ENCODE peak calls at places on chromosomes 12 and 14, in five cellular contexts. C is spleen, X is transverse colon, M is breast epithelium, W is upper lobe of left lung. H is an unnamed sample.

GRCh38 chr14:30585204-30585603 is 26.2 kb downstream of the G2E3 start:
- DNase-seq in C (no peak), X (no peak), M (no peak), W (no peak), H (no peak)

GRCh38 chr14:68981539-68981976 is 2.5 kb upstream of the ACTN1 start:
- DNase-seq in C (peak), X (no peak), M (no peak), W (no peak), H (no peak)

GRCh38 chr12:114955414-114956014 is 271.5 kb upstream of the TBX3 start:
- DNase-seq in C (no peak), X (no peak), M (no peak), W (no peak), H (no peak)

GRCh38 chr12:109738878-109739665 is 25.4 kb downstream of the FAM222A start:
- DNase-seq in C (peak), X (no peak), M (no peak), W (no peak), H (peak)

GRCh38 chr12:97386133-97386581 is 76.4 kb upstream of the RMST start:
- DNase-seq in C (no peak), X (no peak), M (no peak), W (no peak), H (no peak)

GRCh38 chr12:89859513-89860220 is 151.0 kb upstream of the ATP2B1 start:
- DNase-seq in C (no peak), X (no peak), M (no peak), W (no peak), H (no peak)

GRCh38 chr12:113912761-113913295 is 53.3 kb downstream of the RBM19 start:
- DNase-seq in C (peak), X (peak), M (peak), W (no peak), H (peak)

GRCh38 chr12:64780531-64781373 is 21.5 kb upstream of the GNS start:
- DNase-seq in C (peak), X (peak), M (peak), W (peak), H (peak)

GRCh38 chr12:66932126-66932525 is 253.2 kb upstream of the GRIP1 start:
- DNase-seq in C (no peak), X (no peak), M (no peak), W (no peak), H (no peak)

GRCh38 chr14:59354666-59355065 is 110.5 kb downstream of the GPR135 start:
- DNase-seq in C (no peak), X (no peak), M (no peak), W (no peak), H (no peak)

GRCh38 chr12:65943388-65944137 is 119.3 kb downstream of the HMGA2 start:
- DNase-seq in C (no peak), X (no peak), M (no peak), W (no peak), H (no peak)

GRCh38 chr12:109053382-109054123 is 1.2 kb downstream of the USP30 start:
- DNase-seq in C (no peak), X (no peak), M (no peak), W (no peak), H (no peak)

GRCh38 chr12:15829949-15830348 is 40.8 kb upstream of the EPS8 start:
- DNase-seq in C (no peak), X (no peak), M (no peak), W (no peak), H (no peak)
- H3K27ac ChIP-seq in C (no peak), X (no peak), M (peak), W (no peak), H (no peak)

GRCh38 chr12:11763760-11764520 is 114.5 kb downstream of the ETV6 start:
- DNase-seq in C (no peak), X (no peak), M (no peak), W (no peak), H (no peak)
- TF ChIP-seq POLR2AphosphoS5 in C (no peak), X (no peak), M (no peak), W (no peak), H (no peak)

DNA sequence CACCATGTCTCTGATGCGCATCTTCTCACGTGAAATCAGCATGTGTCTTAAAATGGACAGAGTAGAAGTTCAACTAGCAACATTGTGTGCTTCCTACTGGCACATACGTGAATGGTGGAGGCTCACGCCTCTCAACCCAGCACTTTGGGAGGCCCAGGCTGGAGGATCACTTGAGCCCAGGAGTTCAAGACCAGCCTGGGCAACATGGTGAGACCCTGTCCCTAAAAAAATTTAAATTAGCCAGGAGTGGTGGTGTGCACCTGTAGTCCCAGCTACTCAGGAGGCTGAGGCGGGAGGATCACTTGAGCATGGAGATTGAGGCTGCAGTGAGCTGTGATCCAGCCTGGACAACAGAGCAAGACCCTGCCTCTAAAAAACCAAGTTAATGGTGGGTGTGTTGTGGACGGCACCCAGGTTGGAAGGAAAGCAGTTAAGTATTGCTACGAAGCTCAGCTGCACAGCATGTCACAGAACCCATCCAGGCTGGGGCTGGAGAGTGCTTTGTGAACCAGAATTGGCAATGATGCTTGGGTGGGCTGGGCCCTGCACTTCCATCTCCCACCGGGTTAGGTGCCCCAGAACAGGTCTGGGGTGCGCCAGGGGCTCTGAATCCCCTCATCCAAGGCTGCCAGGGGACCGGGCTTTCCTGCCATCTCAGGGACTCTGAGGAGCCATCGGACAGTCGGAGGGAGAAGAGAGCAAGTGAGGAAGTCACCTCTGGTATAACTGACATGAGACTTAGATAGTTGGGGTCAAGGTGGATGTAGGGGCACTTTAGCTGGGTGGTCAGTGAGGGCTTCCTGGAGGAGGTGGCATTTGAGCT is 33.0 kb upstream of the ULK1 start:
- DNase-seq in C (no peak), X (no peak), M (no peak), W (no peak), H (no peak)
- TF ChIP-seq POLR2A in C (no peak), X (no peak), M (no peak), W (no peak), H (no peak)

GRCh38 chr14:104404922-104405321 is 174.6 kb upstream of the C14orf180 start:
- DNase-seq in C (no peak), X (no peak), M (no peak), W (no peak), H (peak)

GRCh38 chr14:104405566-104406226 is 173.9 kb upstream of the C14orf180 start:
- DNase-seq in C (no peak), X (no peak), M (no peak), W (no peak), H (no peak)

GRCh38 chr14:104400355-104400754 is 179.2 kb upstream of the C14orf180 start:
- DNase-seq in C (no peak), X (no peak), M (no peak), W (peak), H (no peak)

GRCh38 chr14:104401785-104402184 is 177.8 kb upstream of the C14orf180 start:
- DNase-seq in C (no peak), X (no peak), M (no peak), W (no peak), H (no peak)

GRCh38 chr14:104403421-104404220 is 175.9 kb upstream of the C14orf180 start:
- DNase-seq in C (no peak), X (no peak), M (no peak), W (peak), H (peak)
- H3K27ac ChIP-seq in C (no peak), X (no peak), M (no peak), W (no peak), H (no peak)

DNA sequence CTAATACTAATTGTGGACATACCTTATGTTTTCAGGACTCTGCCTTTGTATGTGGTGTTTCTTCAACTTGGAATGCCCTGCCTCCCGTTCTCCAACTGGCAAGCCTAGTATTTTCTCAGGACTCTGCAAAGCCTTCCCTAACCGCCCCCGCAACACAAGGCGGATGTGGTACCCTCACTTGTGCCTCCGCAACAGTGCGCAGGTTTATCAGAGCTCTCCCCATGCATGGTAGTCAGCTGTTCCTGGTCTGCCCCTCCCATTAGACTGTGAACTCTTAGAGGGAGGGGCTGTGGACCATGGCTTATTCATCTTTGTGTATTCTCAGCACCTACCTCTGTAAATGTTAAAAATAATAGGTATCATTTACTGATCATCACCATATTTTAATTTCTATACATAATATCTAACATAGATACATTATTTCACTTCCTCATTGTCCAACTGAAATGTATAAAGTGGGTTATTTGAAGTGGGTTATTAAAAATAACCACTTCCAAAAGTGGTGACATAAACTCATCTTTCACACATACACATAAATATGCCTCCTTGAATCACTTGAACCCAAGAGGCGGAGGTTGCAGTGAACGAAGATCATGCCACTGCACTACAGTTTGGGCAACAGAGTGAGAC is 9.0 kb downstream of the LPAR5 start:
- DNase-seq in C (no peak), X (no peak), M (no peak), W (no peak), H (no peak)
- TF ChIP-seq POLR2AphosphoS5 in C (no peak), X (no peak), M (no peak), W (no peak), H (no peak)

GRCh38 chr14:99713972-99714371 is 29.9 kb downstream of the CYP46A1 start:
- DNase-seq in C (no peak), X (no peak), M (no peak), W (no peak), H (no peak)
- TF ChIP-seq POLR2A in C (no peak), X (no peak), M (no peak), W (no peak), H (no peak)

DNA sequence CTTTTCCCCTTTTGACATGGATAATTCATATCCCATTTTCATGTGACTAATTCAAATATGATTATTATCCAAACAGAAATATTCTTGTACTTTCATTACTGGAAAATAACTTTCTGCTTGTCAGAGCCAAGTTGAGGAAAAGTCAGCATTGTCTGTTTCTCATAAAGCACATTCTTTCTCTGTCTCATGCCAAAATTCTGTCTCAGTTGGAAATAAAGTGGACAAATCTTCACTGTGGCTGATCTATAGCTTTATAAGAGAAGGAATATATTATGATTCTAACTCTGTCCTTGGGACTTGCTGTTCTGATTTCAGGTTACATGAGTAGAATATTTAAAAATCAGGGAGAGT is 22.7 kb upstream of the PRICKLE1 start:
- DNase-seq in C (no peak), X (no peak), M (no peak), W (no peak), H (no peak)
- H3K27ac ChIP-seq in C (no peak), X (no peak), M (no peak), W (no peak), H (no peak)

GRCh38 chr14:81849714-81850113 is 316.1 kb upstream of the SEL1L start:
- DNase-seq in C (no peak), X (no peak), M (no peak), W (no peak), H (no peak)

GRCh38 chr14:81859071-81859470 is 325.4 kb upstream of the SEL1L start:
- DNase-seq in C (no peak), X (no peak), M (no peak), W (no peak), H (no peak)

DNA sequence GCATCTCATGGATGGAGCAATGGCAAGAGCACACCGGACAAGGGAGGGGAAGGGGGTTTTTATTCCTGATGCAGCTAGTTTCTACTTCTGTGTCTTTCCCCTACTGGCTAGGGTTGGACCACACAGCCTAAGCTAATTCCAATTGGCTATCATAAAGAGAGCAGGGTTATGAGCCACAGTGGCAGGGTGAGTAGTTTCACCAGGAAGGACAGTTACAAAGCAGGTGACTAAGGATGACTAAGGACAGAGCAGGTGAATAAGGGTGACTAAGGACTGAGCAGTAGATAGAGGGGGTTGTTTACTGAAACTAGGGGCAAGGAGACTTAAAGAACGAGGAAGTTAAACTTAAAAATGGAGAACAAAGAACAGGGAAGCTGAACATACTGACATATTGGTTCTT is 321.4 kb upstream of the SEL1L start:
- DNase-seq in C (no peak), X (no peak), M (no peak), W (no peak), H (no peak)
- TF ChIP-seq POLR2AphosphoS5 in C (no peak), X (no peak), M (no peak), W (no peak), H (no peak)